ENCODE peak calls at places on chromosomes 7 and 10, in eight cellular contexts. Y is fibroblast of gingiva, X is RPMI8226, K is right cardiac atrium, I is lower leg skin, J is mesothelial cell of epicardium, H is GM04504, P is head of caudate nucleus. F is an unnamed sample.

GRCh38 chr7:149334930-149335329 is 72.9 kb downstream of the ZNF783 start:
- DNase-seq in Y (no peak), X (no peak), K (no peak), I (no peak), J (no peak), H (no peak), P (no peak), F (no peak)

GRCh38 chr7:120775703-120776265 is 82.2 kb downstream of the TSPAN12 start:
- DNase-seq in Y (no peak), X (no peak), K (no peak), I (no peak), J (no peak), H (no peak), P (no peak), F (no peak)

GRCh38 chr7:133984023-133984422 is 143.1 kb upstream of the LRGUK start:
- DNase-seq in Y (no peak), X (no peak), K (no peak), I (no peak), J (no peak), H (no peak), P (no peak), F (no peak)

GRCh38 chr7:18541189-18541870 is 45.8 kb downstream of the HDAC9 start:
- DNase-seq in Y (peak), X (no peak), K (peak), I (no peak), J (no peak), H (peak), P (peak), F (no peak)

GRCh38 chr7:42605800-42606199 is 306.1 kb downstream of the C7orf25 start:
- DNase-seq in Y (peak), X (no peak), K (no peak), I (no peak), J (no peak), H (no peak), P (no peak), F (no peak)

GRCh38 chr7:122764020-122764419 is 61.3 kb upstream of the RNF148 start:
- DNase-seq in Y (no peak), X (no peak), K (no peak), I (no peak), J (no peak), H (no peak), P (no peak), F (no peak)

GRCh38 chr7:68441610-68442009 is 1156.7 kb upstream of the AUTS2 start:
- DNase-seq in Y (no peak), X (peak), K (no peak), I (no peak), J (no peak), H (no peak), P (no peak), F (no peak)

GRCh38 chr7:158186406-158186805 is 401.2 kb downstream of the PTPRN2 start:
- DNase-seq in Y (no peak), X (no peak), K (no peak), I (no peak), J (no peak), H (no peak), P (no peak), F (no peak)

GRCh38 chr7:104530243-104530642 is 201.8 kb downstream of the LHFPL3 start:
- DNase-seq in Y (no peak), X (no peak), K (no peak), I (no peak), J (no peak), H (no peak), P (no peak), F (no peak)

GRCh38 chr10:129870926-129871660 is 93.0 kb downstream of the EBF3 start:
- DNase-seq in Y (peak), X (no peak), K (no peak), I (no peak), J (no peak), H (no peak), P (no peak), F (no peak)

GRCh38 chr7:46637793-46638735 is 717.0 kb upstream of the IGFBP3 start:
- DNase-seq in Y (no peak), X (no peak), K (no peak), I (no peak), J (no peak), H (no peak), P (no peak), F (no peak)

GRCh38 chr7:140031364-140031763 is 31.4 kb downstream of the PARP12 start:
- DNase-seq in Y (peak), X (no peak), K (no peak), I (no peak), J (no peak), H (peak), P (no peak), F (no peak)

GRCh38 chr10:50594012-50594411 is 29.7 kb downstream of the SGMS1 start:
- DNase-seq in Y (peak), X (no peak), K (no peak), I (no peak), J (no peak), H (peak), P (no peak), F (no peak)

GRCh38 chr7:23294549-23295400 is 4.4 kb upstream of the MALSU1 start:
- DNase-seq in Y (peak), X (no peak), K (no peak), I (no peak), J (no peak), H (no peak), P (no peak), F (no peak)

GRCh38 chr10:50501899-50502556 is 121.7 kb downstream of the SGMS1 start:
- DNase-seq in Y (no peak), X (peak), K (no peak), I (no peak), J (no peak), H (no peak), P (no peak), F (peak)

GRCh38 chr7:10484767-10485166 is 488.9 kb upstream of the PHF14 start:
- DNase-seq in Y (no peak), X (no peak), K (no peak), I (no peak), J (no peak), H (no peak), P (no peak), F (no peak)

GRCh38 chr7:44131173-44132009 is 8.0 kb upstream of the POLD2 start:
- DNase-seq in Y (peak), X (peak), K (peak), I (no peak), J (no peak), H (no peak), P (no peak), F (no peak)

GRCh38 chr10:115944538-115944937 is 328.5 kb downstream of the GFRA1 start:
- DNase-seq in Y (no peak), X (no peak), K (no peak), I (no peak), J (no peak), H (no peak), P (no peak), F (no peak)

GRCh38 chr7:113086431-113086888 is at the start of gene GPR85:
- DNase-seq in Y (peak), X (no peak), K (peak), I (peak), J (peak), H (peak), P (peak), F (peak)

GRCh38 chr10:30373596-30374327 is 24.7 kb upstream of the MTPAP start:
- DNase-seq in Y (no peak), X (no peak), K (no peak), I (peak), J (no peak), H (no peak), P (no peak), F (peak)

GRCh38 chr10:108421256-108421655 is 1256.8 kb upstream of the SORCS1 start:
- DNase-seq in Y (no peak), X (peak), K (no peak), I (no peak), J (no peak), H (no peak), P (no peak), F (no peak)

GRCh38 chr7:40303996-40304395 is 169.2 kb downstream of the SUGCT start:
- DNase-seq in Y (no peak), X (no peak), K (no peak), I (no peak), J (no peak), H (no peak), P (no peak), F (no peak)

GRCh38 chr10:103854265-103854686 is 1.1 kb downstream of the SH3PXD2A start:
- DNase-seq in Y (no peak), X (no peak), K (no peak), I (no peak), J (no peak), H (no peak), P (no peak), F (no peak)

GRCh38 chr7:12315049-12315448 is 88.6 kb downstream of the VWDE start:
- DNase-seq in Y (no peak), X (no peak), K (no peak), I (no peak), J (no peak), H (no peak), P (no peak), F (no peak)

GRCh38 chr7:142611566-142612250 is 137.6 kb upstream of the PRSS1 start:
- DNase-seq in Y (no peak), X (peak), K (no peak), I (no peak), J (no peak), H (no peak), P (no peak), F (peak)

GRCh38 chr7:70615066-70615465 is 516.9 kb upstream of the GALNT17 start:
- DNase-seq in Y (no peak), X (no peak), K (no peak), I (no peak), J (no peak), H (no peak), P (peak), F (no peak)

GRCh38 chr10:94673614-94674321 is 9.8 kb upstream of the CYP2C18 start:
- DNase-seq in Y (no peak), X (no peak), K (no peak), I (no peak), J (no peak), H (no peak), P (no peak), F (no peak)

GRCh38 chr7:2488272-2488645 is 12.1 kb upstream of the GRIFIN start:
- DNase-seq in Y (peak), X (no peak), K (peak), I (peak), J (no peak), H (no peak), P (no peak), F (no peak)

GRCh38 chr10:28246023-28246422 is 56.8 kb downstream of the MPP7 start:
- DNase-seq in Y (no peak), X (no peak), K (no peak), I (no peak), J (no peak), H (no peak), P (no peak), F (no peak)

GRCh38 chr10:117260094-117260493 is 19.2 kb downstream of the SLC18A2 start:
- DNase-seq in Y (no peak), X (no peak), K (no peak), I (peak), J (no peak), H (no peak), P (no peak), F (no peak)

GRCh38 chr10:32112055-32112454 is 55.8 kb upstream of the KIF5B start:
- DNase-seq in Y (peak), X (no peak), K (no peak), I (peak), J (no peak), H (peak), P (no peak), F (no peak)

GRCh38 chr7:17097668-17098297 is 200.7 kb upstream of the AHR start:
- DNase-seq in Y (no peak), X (no peak), K (no peak), I (no peak), J (no peak), H (no peak), P (no peak), F (no peak)

GRCh38 chr7:64802699-64803098 is 8.5 kb downstream of the ZNF138 start:
- DNase-seq in Y (no peak), X (no peak), K (no peak), I (no peak), J (no peak), H (no peak), P (no peak), F (no peak)

GRCh38 chr7:135758531-135758932 is 9.9 kb upstream of the FAM180A start:
- DNase-seq in Y (peak), X (no peak), K (peak), I (no peak), J (no peak), H (no peak), P (peak), F (no peak)

GRCh38 chr10:51642591-51642990 is 56.8 kb downstream of the CSTF2T start:
- DNase-seq in Y (no peak), X (no peak), K (no peak), I (no peak), J (no peak), H (no peak), P (no peak), F (no peak)

GRCh38 chr7:45597286-45597984 is 23.3 kb downstream of the ADCY1 start:
- DNase-seq in Y (no peak), X (no peak), K (no peak), I (peak), J (no peak), H (no peak), P (no peak), F (peak)

F was measured in activated CD4-positive, alpha-beta memory T cell treated with anti-CD3 and anti-CD28 coated beads for 36 hours.